ENCODE peak calls at places on chromosomes 6 and 20, in eight cellular contexts. One of them, this sample, is unnamed.

GRCh38 chr6:149075616-149076354 is 241.7 kb upstream of the TAB2 start:
- DNase-seq in esophagus muscularis mucosa: no peak
- DNase-seq in NB4: no peak
- DNase-seq in A549: no peak
- DNase-seq in right lobe of liver: no peak
- DNase-seq in heart left ventricle: no peak
- DNase-seq in IMR-90: peak; percentile 37
- DNase-seq in sigmoid colon: no peak
- DNase-seq in this sample: no peak

GRCh38 chr6:149988550-149989336 is 25.0 kb downstream of the ULBP1 start:
- DNase-seq in sigmoid colon: no peak
- DNase-seq in esophagus muscularis mucosa: no peak
- DNase-seq in right lobe of liver: no peak
- DNase-seq in heart left ventricle: no peak
- DNase-seq in IMR-90: no peak
- DNase-seq in NB4: no peak
- DNase-seq in A549: no peak
- DNase-seq in this sample: peak; percentile 17

GRCh38 chr20:41268917-41269652 is 48.4 kb downstream of the ZHX3 start:
- DNase-seq in right lobe of liver: no peak
- DNase-seq in A549: no peak
- DNase-seq in NB4: no peak
- DNase-seq in esophagus muscularis mucosa: no peak
- DNase-seq in heart left ventricle: no peak
- DNase-seq in sigmoid colon: no peak
- DNase-seq in IMR-90: no peak
- DNase-seq in this sample: no peak

GRCh38 chr6:9412951-9413559 is 977.7 kb upstream of the SLC35B3 start:
- DNase-seq in A549: no peak
- DNase-seq in IMR-90: no peak
- DNase-seq in sigmoid colon: no peak
- DNase-seq in heart left ventricle: no peak
- DNase-seq in right lobe of liver: peak; percentile 58
- DNase-seq in esophagus muscularis mucosa: no peak
- DNase-seq in NB4: peak; percentile 59
- DNase-seq in this sample: no peak

GRCh38 chr6:30685157-30685976 is 1.1 kb downstream of the PPP1R18 start:
- DNase-seq in heart left ventricle: no peak
- DNase-seq in A549: no peak
- DNase-seq in right lobe of liver: peak; percentile 62
- DNase-seq in NB4: peak; percentile 31
- DNase-seq in IMR-90: no peak
- DNase-seq in esophagus muscularis mucosa: no peak
- DNase-seq in sigmoid colon: peak; percentile 73
- DNase-seq in this sample: no peak

GRCh38 chr20:45967551-45968080 is 4.4 kb downstream of the ZNF335 start:
- DNase-seq in sigmoid colon: peak; percentile 64
- DNase-seq in heart left ventricle: no peak
- DNase-seq in IMR-90: no peak
- DNase-seq in right lobe of liver: peak; percentile 43
- DNase-seq in A549: no peak
- DNase-seq in NB4: no peak
- DNase-seq in esophagus muscularis mucosa: no peak
- DNase-seq in this sample: no peak

GRCh38 chr20:43658723-43659419 is 8.0 kb upstream of the MYBL2 start:
- DNase-seq in NB4: no peak
- DNase-seq in esophagus muscularis mucosa: no peak
- DNase-seq in IMR-90: no peak
- DNase-seq in right lobe of liver: no peak
- DNase-seq in A549: no peak
- DNase-seq in heart left ventricle: no peak
- DNase-seq in sigmoid colon: no peak
- DNase-seq in this sample: no peak

GRCh38 chr20:15317546-15318242 is 980.3 kb upstream of the FLRT3 start:
- DNase-seq in NB4: no peak
- DNase-seq in sigmoid colon: no peak
- DNase-seq in heart left ventricle: no peak
- DNase-seq in A549: no peak
- DNase-seq in IMR-90: no peak
- DNase-seq in right lobe of liver: no peak
- DNase-seq in esophagus muscularis mucosa: no peak
- DNase-seq in this sample: no peak

GRCh38 chr6:104958720-104959452 is 2.0 kb downstream of the LIN28B start:
- DNase-seq in A549: no peak
- DNase-seq in esophagus muscularis mucosa: no peak
- DNase-seq in heart left ventricle: no peak
- DNase-seq in NB4: peak; percentile 59
- DNase-seq in sigmoid colon: no peak
- DNase-seq in right lobe of liver: no peak
- DNase-seq in IMR-90: no peak
- DNase-seq in this sample: no peak

GRCh38 chr6:134956676-134957075 is 6.8 kb upstream of the ALDH8A1 start:
- DNase-seq in right lobe of liver: no peak
- DNase-seq in sigmoid colon: no peak
- DNase-seq in heart left ventricle: no peak
- DNase-seq in NB4: no peak
- DNase-seq in esophagus muscularis mucosa: no peak
- DNase-seq in A549: no peak
- DNase-seq in IMR-90: peak; percentile 43
- DNase-seq in this sample: no peak

GRCh38 chr20:51400051-51400926 is 142.2 kb downstream of the NFATC2 start:
- DNase-seq in heart left ventricle: no peak
- DNase-seq in A549: no peak
- DNase-seq in sigmoid colon: no peak
- DNase-seq in NB4: no peak
- DNase-seq in right lobe of liver: no peak
- DNase-seq in IMR-90: no peak
- DNase-seq in esophagus muscularis mucosa: no peak
- DNase-seq in this sample: no peak

GRCh38 chr6:68240731-68241130 is 394.4 kb upstream of the ADGRB3 start:
- DNase-seq in right lobe of liver: no peak
- DNase-seq in IMR-90: no peak
- DNase-seq in NB4: no peak
- DNase-seq in heart left ventricle: no peak
- DNase-seq in A549: no peak
- DNase-seq in esophagus muscularis mucosa: no peak
- DNase-seq in sigmoid colon: no peak
- DNase-seq in this sample: no peak

GRCh38 chr20:57082546-57082945 is 183.9 kb downstream of the BMP7 start:
- DNase-seq in esophagus muscularis mucosa: no peak
- DNase-seq in A549: no peak
- DNase-seq in right lobe of liver: no peak
- DNase-seq in heart left ventricle: no peak
- DNase-seq in sigmoid colon: no peak
- DNase-seq in IMR-90: no peak
- DNase-seq in NB4: no peak
- DNase-seq in this sample: no peak

GRCh38 chr20:45782890-45783289 is 8.8 kb downstream of the WFDC3 start:
- DNase-seq in A549: no peak
- DNase-seq in right lobe of liver: no peak
- DNase-seq in heart left ventricle: no peak
- DNase-seq in NB4: no peak
- DNase-seq in sigmoid colon: no peak
- DNase-seq in esophagus muscularis mucosa: no peak
- DNase-seq in IMR-90: peak; percentile 18
- DNase-seq in this sample: no peak

GRCh38 chr20:57388953-57389694 is 2.1 kb upstream of the RBM38 start:
- DNase-seq in IMR-90: peak; percentile 15
- DNase-seq in right lobe of liver: peak; percentile 89
- DNase-seq in heart left ventricle: peak; percentile 86
- DNase-seq in sigmoid colon: peak; percentile 92
- DNase-seq in A549: no peak
- DNase-seq in esophagus muscularis mucosa: no peak
- DNase-seq in NB4: peak; percentile 93
- DNase-seq in this sample: peak; percentile 95

GRCh38 chr6:31814677-31815024 is 432 bp downstream of the HSPA1L start:
- DNase-seq in A549: peak; percentile 91
- DNase-seq in esophagus muscularis mucosa: peak; percentile 98
- DNase-seq in heart left ventricle: peak; percentile 98
- DNase-seq in NB4: peak; percentile 94
- DNase-seq in sigmoid colon: peak; percentile 99
- DNase-seq in IMR-90: peak; percentile 97
- DNase-seq in right lobe of liver: peak; percentile 97
- DNase-seq in this sample: peak; percentile 99
- TF ChIP-seq POLR2A in A549: peak; percentile 29
- TF ChIP-seq POLR2A in esophagus muscularis mucosa: no peak
- TF ChIP-seq POLR2A in heart left ventricle: peak; percentile 61
- TF ChIP-seq POLR2A in NB4: no peak
- TF ChIP-seq POLR2A in sigmoid colon: peak; percentile 60
- TF ChIP-seq POLR2A in IMR-90: no peak
- TF ChIP-seq POLR2A in right lobe of liver: peak; percentile 39
- TF ChIP-seq POLR2A in this sample: no peak

GRCh38 chr6:22413681-22414305 is 117.0 kb upstream of the PRL start:
- DNase-seq in esophagus muscularis mucosa: no peak
- DNase-seq in right lobe of liver: no peak
- DNase-seq in IMR-90: peak; percentile 65
- DNase-seq in heart left ventricle: no peak
- DNase-seq in A549: no peak
- DNase-seq in sigmoid colon: no peak
- DNase-seq in NB4: no peak
- DNase-seq in this sample: no peak
- TF ChIP-seq CTCF in esophagus muscularis mucosa: no peak
- TF ChIP-seq CTCF in right lobe of liver: no peak
- TF ChIP-seq CTCF in IMR-90: peak; percentile 25
- TF ChIP-seq CTCF in heart left ventricle: no peak
- TF ChIP-seq CTCF in A549: no peak
- TF ChIP-seq CTCF in sigmoid colon: no peak
- TF ChIP-seq CTCF in NB4: no peak
- TF ChIP-seq CTCF in this sample: no peak

GRCh38 chr6:142324111-142324510 is 22.3 kb downstream of the ADGRG6 start:
- DNase-seq in heart left ventricle: no peak
- DNase-seq in esophagus muscularis mucosa: no peak
- DNase-seq in sigmoid colon: no peak
- DNase-seq in IMR-90: no peak
- DNase-seq in right lobe of liver: no peak
- DNase-seq in A549: no peak
- DNase-seq in NB4: no peak
- DNase-seq in this sample: no peak

GRCh38 chr6:142322504-142323198 is 20.8 kb downstream of the ADGRG6 start:
- DNase-seq in IMR-90: no peak
- DNase-seq in esophagus muscularis mucosa: no peak
- DNase-seq in heart left ventricle: no peak
- DNase-seq in right lobe of liver: no peak
- DNase-seq in NB4: no peak
- DNase-seq in A549: no peak
- DNase-seq in sigmoid colon: no peak
- DNase-seq in this sample: no peak

GRCh38 chr6:142322066-142322465 is 20.3 kb downstream of the ADGRG6 start:
- DNase-seq in heart left ventricle: no peak
- DNase-seq in sigmoid colon: no peak
- DNase-seq in A549: no peak
- DNase-seq in IMR-90: no peak
- DNase-seq in NB4: no peak
- DNase-seq in esophagus muscularis mucosa: no peak
- DNase-seq in right lobe of liver: no peak
- DNase-seq in this sample: no peak

GRCh38 chr6:142323377-142323776 is 21.6 kb downstream of the ADGRG6 start:
- DNase-seq in heart left ventricle: no peak
- DNase-seq in IMR-90: no peak
- DNase-seq in A549: no peak
- DNase-seq in sigmoid colon: no peak
- DNase-seq in esophagus muscularis mucosa: no peak
- DNase-seq in NB4: no peak
- DNase-seq in right lobe of liver: no peak
- DNase-seq in this sample: no peak

GRCh38 chr6:142321451-142321850 is 19.6 kb downstream of the ADGRG6 start:
- DNase-seq in sigmoid colon: no peak
- DNase-seq in right lobe of liver: no peak
- DNase-seq in esophagus muscularis mucosa: no peak
- DNase-seq in NB4: no peak
- DNase-seq in heart left ventricle: no peak
- DNase-seq in IMR-90: no peak
- DNase-seq in A549: no peak
- DNase-seq in this sample: no peak
- TF ChIP-seq POLR2A in sigmoid colon: no peak
- TF ChIP-seq POLR2A in right lobe of liver: no peak
- TF ChIP-seq POLR2A in esophagus muscularis mucosa: no peak
- TF ChIP-seq POLR2A in NB4: no peak
- TF ChIP-seq POLR2A in heart left ventricle: no peak
- TF ChIP-seq POLR2A in IMR-90: no peak
- TF ChIP-seq POLR2A in A549: no peak
- TF ChIP-seq POLR2A in this sample: no peak

GRCh38 chr20:35326732-35327073 is 34.5 kb upstream of the FAM83C start:
- DNase-seq in IMR-90: no peak
- DNase-seq in NB4: no peak
- DNase-seq in right lobe of liver: no peak
- DNase-seq in sigmoid colon: no peak
- DNase-seq in esophagus muscularis mucosa: no peak
- DNase-seq in heart left ventricle: no peak
- DNase-seq in A549: no peak
- DNase-seq in this sample: no peak
- TF ChIP-seq CTCF in IMR-90: no peak
- TF ChIP-seq CTCF in NB4: no peak
- TF ChIP-seq CTCF in right lobe of liver: no peak
- TF ChIP-seq CTCF in sigmoid colon: no peak
- TF ChIP-seq CTCF in esophagus muscularis mucosa: no peak
- TF ChIP-seq CTCF in heart left ventricle: no peak
- TF ChIP-seq CTCF in A549: no peak
- TF ChIP-seq CTCF in this sample: no peak

GRCh38 chr6:27851440-27851839 is 60.8 kb downstream of the OR2B2 start:
- DNase-seq in sigmoid colon: no peak
- DNase-seq in NB4: no peak
- DNase-seq in heart left ventricle: no peak
- DNase-seq in esophagus muscularis mucosa: no peak
- DNase-seq in A549: no peak
- DNase-seq in right lobe of liver: no peak
- DNase-seq in IMR-90: no peak
- DNase-seq in this sample: no peak

GRCh38 chr6:27847706-27848105 is 64.5 kb downstream of the OR2B2 start:
- DNase-seq in right lobe of liver: no peak
- DNase-seq in NB4: no peak
- DNase-seq in IMR-90: peak; percentile 66
- DNase-seq in A549: no peak
- DNase-seq in sigmoid colon: no peak
- DNase-seq in heart left ventricle: no peak
- DNase-seq in esophagus muscularis mucosa: no peak
- DNase-seq in this sample: no peak
- TF ChIP-seq POLR2A in right lobe of liver: no peak
- TF ChIP-seq POLR2A in NB4: no peak
- TF ChIP-seq POLR2A in IMR-90: no peak
- TF ChIP-seq POLR2A in A549: no peak
- TF ChIP-seq POLR2A in sigmoid colon: no peak
- TF ChIP-seq POLR2A in heart left ventricle: no peak
- TF ChIP-seq POLR2A in esophagus muscularis mucosa: no peak
- TF ChIP-seq POLR2A in this sample: no peak

This sample was measured in lower leg skin.